ENCODE peak calls at places on chromosomes 16 and 17, in six cellular contexts. N is lung, S is upper lobe of right lung, C is AG04450, P is HAP-1, D is tibial artery. L is an unnamed sample.

GRCh38 chr16:9047689-9048301 is 43.6 kb upstream of the HAPSTR1 start:
- DNase-seq in D (peak), C (peak), S (peak), N (peak), P (peak), L (peak)

GRCh38 chr16:54987081-54987480 is 56.4 kb downstream of the IRX5 start:
- DNase-seq in S (no peak), D (no peak), N (no peak), P (no peak), C (no peak), L (no peak)

GRCh38 chr16:50469744-50470301 is 78.4 kb upstream of the NKD1 start:
- DNase-seq in P (no peak), D (no peak), S (no peak), C (no peak), N (no peak), L (no peak)

GRCh38 chr16:86722970-86723369 is 144.6 kb downstream of the FOXL1 start:
- DNase-seq in D (no peak), S (no peak), P (no peak), N (no peak), C (no peak), L (no peak)

GRCh38 chr16:72313903-72314302 is 141.9 kb upstream of the PMFBP1 start:
- DNase-seq in S (no peak), D (no peak), P (no peak), N (no peak), C (no peak), L (no peak)

GRCh38 chr16:28324235-28324886 is 32.0 kb downstream of the SBK1 start:
- DNase-seq in D (no peak), N (no peak), P (no peak), S (peak), C (no peak), L (no peak)

GRCh38 chr17:59842901-59843652 is 49.7 kb downstream of the TUBD1 start:
- DNase-seq in D (no peak), N (peak), S (peak), C (peak), P (no peak), L (peak)

GRCh38 chr16:47377156-47377555 is 83.7 kb downstream of the ITFG1 start:
- DNase-seq in D (no peak), N (no peak), S (no peak), C (peak), P (peak), L (no peak)

GRCh38 chr16:64969221-64969620 is 152.6 kb downstream of the CDH11 start:
- DNase-seq in S (no peak), P (no peak), D (no peak), N (no peak), C (no peak), L (no peak)

GRCh38 chr17:44095647-44096496 is 25.3 kb downstream of the G6PC3 start:
- DNase-seq in N (peak), D (peak), P (peak), S (peak), C (peak), L (peak)

GRCh38 chr17:66319226-66319625 is 16.8 kb downstream of the PRKCA start:
- DNase-seq in N (no peak), D (no peak), C (no peak), S (no peak), P (no peak), L (no peak)
- H3K4me3 ChIP-seq in N (no peak), D (no peak), C (no peak), S (no peak), P (no peak), L (no peak)

DNA sequence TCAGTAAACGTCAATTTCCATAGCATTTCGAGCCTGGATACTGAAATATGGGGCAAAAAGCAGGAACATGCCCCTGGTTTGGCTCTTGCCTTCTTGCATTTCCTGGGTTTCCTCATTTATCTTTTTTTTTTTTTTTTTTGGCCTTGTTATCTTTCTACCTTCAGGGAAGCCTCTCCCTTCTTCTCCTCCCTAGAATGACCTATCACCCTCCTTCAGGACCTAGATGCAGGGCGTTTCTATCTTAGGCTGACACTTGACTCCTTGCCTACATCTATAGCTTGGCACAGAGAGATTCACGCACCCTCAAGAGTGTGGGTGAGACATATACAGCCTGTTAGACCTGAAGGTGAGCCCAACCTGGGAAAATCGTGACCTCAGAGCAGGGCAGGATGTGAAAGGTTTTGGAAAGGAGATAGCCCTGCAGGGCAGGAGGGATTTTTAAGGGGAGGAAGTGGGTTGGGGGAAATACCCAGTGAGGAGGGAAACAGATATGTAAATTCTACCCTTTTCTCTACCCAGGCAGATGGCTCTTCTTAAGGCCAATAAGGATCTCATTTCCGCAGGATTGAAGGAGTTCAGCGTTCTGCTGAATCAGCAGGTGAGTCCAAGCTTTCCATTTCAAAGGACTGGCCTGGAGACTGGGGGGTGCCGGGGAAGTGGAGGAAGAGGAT is at the start of gene AHSP:
- DNase-seq in C (no peak), N (no peak), P (no peak), D (no peak), S (no peak), L (no peak)
- H3K4me3 ChIP-seq in C (peak), N (no peak), P (no peak), D (peak), S (peak), L (no peak)

GRCh38 chr17:78934681-78935418 is 9.7 kb upstream of the TIMP2 start:
- DNase-seq in N (no peak), D (no peak), C (no peak), P (no peak), S (no peak), L (no peak)
- H3K4me3 ChIP-seq in N (no peak), D (peak), C (peak), P (no peak), S (no peak), L (no peak)

GRCh38 chr17:9443811-9444210 is 131.8 kb downstream of the STX8 start:
- DNase-seq in C (no peak), N (no peak), P (no peak), D (no peak), S (no peak), L (no peak)

GRCh38 chr17:9439851-9440250 is 135.8 kb downstream of the STX8 start:
- DNase-seq in D (no peak), C (no peak), P (no peak), S (no peak), N (no peak), L (no peak)

GRCh38 chr17:9445424-9445823 is 130.2 kb downstream of the STX8 start:
- DNase-seq in N (no peak), S (no peak), P (no peak), D (no peak), C (no peak), L (no peak)

GRCh38 chr17:9446528-9446927 is 129.1 kb downstream of the STX8 start:
- DNase-seq in C (no peak), N (no peak), D (no peak), P (no peak), S (no peak), L (no peak)

GRCh38 chr17:9444687-9445086 is 130.9 kb downstream of the STX8 start:
- DNase-seq in P (no peak), N (no peak), D (no peak), C (no peak), S (no peak), L (no peak)
- H3K4me3 ChIP-seq in P (no peak), N (no peak), D (no peak), C (no peak), S (no peak), L (no peak)

GRCh38 chr17:57637668-57638010 is 107.5 kb downstream of the CCDC182 start:
- DNase-seq in P (no peak), N (no peak), S (no peak), C (no peak), D (no peak), L (no peak)

GRCh38 chr17:57638284-57638683 is 106.8 kb downstream of the CCDC182 start:
- DNase-seq in D (no peak), S (no peak), P (no peak), C (no peak), N (no peak), L (no peak)

GRCh38 chr17:57634713-57635465 is 110.2 kb downstream of the CCDC182 start:
- DNase-seq in S (peak), P (no peak), D (no peak), N (no peak), C (no peak), L (no peak)

GRCh38 chr17:57636274-57636673 is 108.8 kb downstream of the CCDC182 start:
- DNase-seq in C (no peak), N (no peak), S (no peak), D (no peak), P (no peak), L (no peak)

GRCh38 chr17:57636985-57637667 is 108.0 kb downstream of the CCDC182 start:
- DNase-seq in N (no peak), D (no peak), P (no peak), C (no peak), S (no peak), L (no peak)
- H3K4me3 ChIP-seq in N (no peak), D (no peak), P (no peak), C (no peak), S (no peak), L (no peak)

GRCh38 chr17:45248132-45248936 is 13.6 kb downstream of the SPATA32 start:
- DNase-seq in P (peak), N (peak), D (no peak), S (peak), C (no peak), L (no peak)
- H3K4me3 ChIP-seq in P (peak), N (peak), D (peak), S (peak), C (peak), L (peak)

DNA sequence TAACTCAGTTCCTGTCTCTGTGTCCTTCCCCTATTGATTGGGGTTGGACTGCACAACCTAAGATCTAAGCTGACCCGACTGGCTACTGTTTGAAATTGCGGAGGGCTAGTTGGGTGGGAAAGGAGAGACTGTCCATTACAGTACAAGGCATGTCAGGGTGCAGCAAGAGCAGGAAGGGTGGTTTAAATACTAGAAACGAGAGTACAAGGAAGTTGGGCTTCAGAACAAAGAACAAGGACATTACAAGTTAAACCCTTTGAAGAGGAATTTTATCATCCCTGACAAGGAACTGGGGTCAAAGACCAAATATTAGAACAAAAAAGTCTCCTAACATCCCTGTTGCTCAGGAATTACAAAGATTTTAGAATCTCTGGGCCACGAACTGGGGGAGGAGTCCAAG is 224.2 kb upstream of the CACNG5 start:
- DNase-seq in S (no peak), P (no peak), N (no peak), D (no peak), C (no peak), L (no peak)
- H3K4me3 ChIP-seq in S (no peak), P (no peak), N (no peak), D (no peak), C (no peak), L (no peak)

DNA sequence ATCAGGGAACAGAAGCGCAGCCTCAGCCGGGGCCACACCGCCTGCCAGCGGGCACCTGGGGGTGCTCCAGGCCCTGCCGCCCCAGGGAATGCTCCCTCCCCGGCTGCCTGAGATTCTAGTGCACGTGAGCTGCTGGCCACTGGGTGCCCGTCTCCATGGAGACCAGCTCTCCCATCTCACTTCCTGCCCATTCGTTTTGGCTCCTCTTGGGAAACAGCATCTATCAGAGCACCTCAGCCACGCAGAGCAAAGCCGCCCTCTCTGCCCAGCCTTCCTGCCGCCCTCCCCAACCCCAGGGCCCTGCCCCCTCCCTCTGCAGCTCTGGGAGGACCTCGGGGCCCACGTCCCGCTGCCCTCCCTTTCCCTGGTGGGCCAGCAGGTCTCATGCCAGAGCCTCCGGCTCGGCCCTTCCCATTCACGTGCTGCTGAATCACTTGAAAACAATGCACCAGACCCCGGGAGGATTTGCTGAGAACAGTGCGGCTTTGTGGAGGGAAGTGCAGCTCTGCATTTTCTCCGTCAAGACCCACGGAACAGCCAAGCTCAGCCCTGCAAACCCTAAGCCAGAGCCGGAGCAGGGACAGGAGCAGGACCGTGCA is 19.4 kb downstream of the CEP295NL start:
- DNase-seq in P (peak), D (peak), N (peak), C (peak), S (peak), L (peak)
- H3K4me3 ChIP-seq in P (no peak), D (peak), N (no peak), C (peak), S (peak), L (peak)

GRCh38 chr17:2394775-2395191 is 6.1 kb downstream of the MNT start:
- DNase-seq in N (no peak), C (no peak), P (no peak), S (peak), D (no peak), L (no peak)

GRCh38 chr17:2395258-2396170 is 5.3 kb downstream of the MNT start:
- DNase-seq in N (peak), P (no peak), C (no peak), D (no peak), S (peak), L (no peak)

GRCh38 chr17:2393184-2393953 is 7.5 kb downstream of the MNT start:
- DNase-seq in N (peak), P (peak), D (peak), S (peak), C (peak), L (no peak)

GRCh38 chr17:2392252-2393183 is 8.3 kb downstream of the MNT start:
- DNase-seq in N (peak), D (peak), S (peak), P (peak), C (peak), L (peak)

GRCh38 chr17:2393954-2394749 is 6.7 kb downstream of the MNT start:
- DNase-seq in D (no peak), N (no peak), C (no peak), P (no peak), S (peak), L (no peak)
- H3K4me3 ChIP-seq in D (peak), N (no peak), C (peak), P (peak), S (peak), L (no peak)

DNA sequence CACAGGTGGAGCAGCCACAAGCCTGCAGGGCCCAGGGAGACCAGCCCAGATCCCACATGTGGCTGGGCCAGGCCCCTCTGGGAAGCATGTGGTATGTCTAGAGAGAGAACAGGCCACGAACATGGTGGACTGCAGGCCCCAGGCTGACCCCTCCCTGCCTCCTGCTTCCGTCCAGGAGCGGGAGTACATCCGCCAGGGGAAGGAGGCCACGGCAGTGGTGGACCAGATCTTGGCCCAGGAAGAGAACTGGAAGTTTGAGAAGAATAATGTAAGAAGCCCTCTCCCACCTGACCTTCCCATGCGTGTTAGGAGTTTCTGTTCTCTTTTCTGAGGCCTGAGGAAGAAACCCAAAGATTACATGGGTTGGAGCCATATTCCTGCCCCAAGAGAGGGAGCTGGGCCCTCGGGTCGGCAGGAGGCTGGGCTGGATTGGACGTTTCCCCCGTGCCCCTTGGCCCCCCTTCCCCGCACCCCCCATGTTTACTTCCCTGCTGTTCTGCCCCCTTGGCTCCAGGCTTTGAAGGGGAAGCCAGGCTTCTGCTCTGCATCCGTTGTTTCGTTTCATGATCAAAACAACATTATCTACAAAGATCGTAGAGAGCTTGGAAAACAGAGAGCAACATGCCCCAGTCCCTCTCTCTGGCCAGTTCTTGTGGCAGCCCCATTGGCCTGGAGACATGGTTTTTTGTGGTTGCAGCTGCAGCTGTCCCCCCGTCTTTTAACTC is 5.7 kb upstream of the TCAP start:
- DNase-seq in P (no peak), N (no peak), S (no peak), D (no peak), C (no peak), L (no peak)
- H3K4me3 ChIP-seq in P (no peak), N (no peak), S (no peak), D (no peak), C (no peak), L (no peak)

L was measured in HFF-Myc.